ENCODE peak calls at places on chromosomes 3 and 15, in six cellular contexts. B, C, A, P, I and H are unnamed samples.

GRCh38 chr3:69865920-69866679 is 126.8 kb downstream of the MITF start:
- DNase-seq in C (no peak), A (no peak), I (no peak), B (no peak), P (no peak), H (peak)

GRCh38 chr3:100047455-100048141 is 66.7 kb downstream of the FILIP1L start:
- DNase-seq in P (no peak), I (no peak), B (no peak), A (peak), C (no peak), H (no peak)

GRCh38 chr3:100437879-100438622 is 36.7 kb downstream of the LNP1 start:
- DNase-seq in B (no peak), A (no peak), C (no peak), P (no peak), I (no peak), H (no peak)

GRCh38 chr15:31128477-31128876 is 27.0 kb upstream of the TRPM1 start:
- DNase-seq in C (no peak), A (no peak), I (no peak), B (no peak), P (no peak), H (no peak)

GRCh38 chr15:97037080-97037479 is 706.6 kb downstream of the NR2F2 start:
- DNase-seq in A (no peak), B (no peak), I (no peak), C (no peak), P (no peak), H (no peak)

GRCh38 chr15:89090791-89091666 is 2.8 kb downstream of the ABHD2 start:
- DNase-seq in A (peak), C (peak), B (no peak), P (no peak), I (no peak), H (peak)

GRCh38 chr3:52527732-52528595 is 5.7 kb downstream of the NT5DC2 start:
- DNase-seq in A (no peak), C (no peak), B (no peak), I (no peak), P (no peak), H (peak)

GRCh38 chr3:28840976-28841376 is 439.9 kb upstream of the RBMS3 start:
- DNase-seq in B (no peak), I (no peak), A (no peak), P (no peak), C (no peak), H (no peak)

GRCh38 chr3:170352936-170353335 is 4.6 kb upstream of the SKIL start:
- DNase-seq in B (no peak), I (no peak), C (no peak), A (no peak), P (no peak), H (no peak)

GRCh38 chr3:125431912-125432587 is 56.9 kb upstream of the ZNF148 start:
- DNase-seq in P (no peak), B (no peak), C (no peak), I (no peak), A (no peak), H (no peak)

GRCh38 chr3:56536735-56537134 is 20.2 kb upstream of the CCDC66 start:
- DNase-seq in C (peak), P (no peak), A (no peak), I (no peak), B (no peak), H (no peak)

GRCh38 chr15:44633603-44634002 is 29.9 kb downstream of the SPG11 start:
- DNase-seq in P (no peak), C (no peak), I (no peak), A (no peak), B (no peak), H (no peak)

GRCh38 chr3:5126586-5126985 is 4.5 kb downstream of the ARL8B start:
- DNase-seq in A (no peak), I (no peak), C (no peak), B (no peak), P (no peak), H (no peak)